ENCODE peak calls at places on chromosomes 3 and 15, in seven cellular contexts. One of them, this sample, is unnamed.

GRCh38 chr3:98563661-98564281 is 29.6 kb downstream of the CPOX start:
- DNase-seq in GM20000: peak; percentile 32
- DNase-seq in tibial nerve: no peak
- DNase-seq in activated gamma-delta T cell treated with Interleukin-2 at 50 U/mL for 16 hours: no peak
- DNase-seq in NCI-H1694 treated with DMSO at 0.1 percent for 48 hours: no peak
- DNase-seq in NCI-H774: no peak
- DNase-seq in cardiac fibroblast: peak; percentile 41
- DNase-seq in this sample: no peak

GRCh38 chr3:105868450-105868744 is 415 bp downstream of the CBLB start:
- DNase-seq in GM20000: peak; percentile 20
- DNase-seq in tibial nerve: peak; percentile 43
- DNase-seq in activated gamma-delta T cell treated with Interleukin-2 at 50 U/mL for 16 hours: peak; percentile 14
- DNase-seq in NCI-H1694 treated with DMSO at 0.1 percent for 48 hours: no peak
- DNase-seq in NCI-H774: peak; percentile 10
- DNase-seq in cardiac fibroblast: peak; percentile 65
- DNase-seq in this sample: no peak

GRCh38 chr3:138915503-138916498 is 31.1 kb downstream of the FOXL2 start:
- DNase-seq in GM20000: peak; percentile 93
- DNase-seq in tibial nerve: peak; percentile 90
- DNase-seq in activated gamma-delta T cell treated with Interleukin-2 at 50 U/mL for 16 hours: peak; percentile 81
- DNase-seq in NCI-H1694 treated with DMSO at 0.1 percent for 48 hours: peak; percentile 87
- DNase-seq in NCI-H774: peak; percentile 79
- DNase-seq in cardiac fibroblast: peak; percentile 96
- DNase-seq in this sample: peak; percentile 75

GRCh38 chr15:86773766-86774165 is 694.1 kb downstream of the AGBL1 start:
- DNase-seq in GM20000: no peak
- DNase-seq in tibial nerve: no peak
- DNase-seq in activated gamma-delta T cell treated with Interleukin-2 at 50 U/mL for 16 hours: no peak
- DNase-seq in NCI-H1694 treated with DMSO at 0.1 percent for 48 hours: peak; percentile 36
- DNase-seq in NCI-H774: peak; percentile 67
- DNase-seq in cardiac fibroblast: no peak
- DNase-seq in this sample: no peak

GRCh38 chr3:193418576-193419373 is 40.2 kb upstream of the ATP13A5 start:
- DNase-seq in GM20000: no peak
- DNase-seq in tibial nerve: no peak
- DNase-seq in activated gamma-delta T cell treated with Interleukin-2 at 50 U/mL for 16 hours: no peak
- DNase-seq in NCI-H1694 treated with DMSO at 0.1 percent for 48 hours: no peak
- DNase-seq in NCI-H774: no peak
- DNase-seq in cardiac fibroblast: no peak
- DNase-seq in this sample: no peak

GRCh38 chr3:146047485-146047884 is 113.5 kb downstream of the PLOD2 start:
- DNase-seq in GM20000: no peak
- DNase-seq in tibial nerve: no peak
- DNase-seq in activated gamma-delta T cell treated with Interleukin-2 at 50 U/mL for 16 hours: no peak
- DNase-seq in NCI-H1694 treated with DMSO at 0.1 percent for 48 hours: no peak
- DNase-seq in NCI-H774: no peak
- DNase-seq in cardiac fibroblast: no peak
- DNase-seq in this sample: no peak

GRCh38 chr3:155323063-155323666 is 29.7 kb upstream of the STRIT1 start:
- DNase-seq in GM20000: peak; percentile 55
- DNase-seq in tibial nerve: peak; percentile 73
- DNase-seq in activated gamma-delta T cell treated with Interleukin-2 at 50 U/mL for 16 hours: peak; percentile 15
- DNase-seq in NCI-H1694 treated with DMSO at 0.1 percent for 48 hours: peak; percentile 78
- DNase-seq in NCI-H774: peak; percentile 85
- DNase-seq in cardiac fibroblast: peak; percentile 92
- DNase-seq in this sample: peak; percentile 64

GRCh38 chr15:77915261-77915960 is 162.1 kb downstream of the TBC1D2B start:
- DNase-seq in GM20000: no peak
- DNase-seq in tibial nerve: no peak
- DNase-seq in activated gamma-delta T cell treated with Interleukin-2 at 50 U/mL for 16 hours: no peak
- DNase-seq in NCI-H1694 treated with DMSO at 0.1 percent for 48 hours: no peak
- DNase-seq in NCI-H774: no peak
- DNase-seq in cardiac fibroblast: no peak
- DNase-seq in this sample: no peak

GRCh38 chr3:159845737-159846136 is 142.9 kb upstream of the IL12A start:
- DNase-seq in GM20000: no peak
- DNase-seq in tibial nerve: no peak
- DNase-seq in activated gamma-delta T cell treated with Interleukin-2 at 50 U/mL for 16 hours: no peak
- DNase-seq in NCI-H1694 treated with DMSO at 0.1 percent for 48 hours: no peak
- DNase-seq in NCI-H774: no peak
- DNase-seq in cardiac fibroblast: no peak
- DNase-seq in this sample: no peak

GRCh38 chr3:31035681-31036080 is 141.2 kb upstream of the GADL1 start:
- DNase-seq in GM20000: no peak
- DNase-seq in tibial nerve: no peak
- DNase-seq in activated gamma-delta T cell treated with Interleukin-2 at 50 U/mL for 16 hours: no peak
- DNase-seq in NCI-H1694 treated with DMSO at 0.1 percent for 48 hours: no peak
- DNase-seq in NCI-H774: no peak
- DNase-seq in cardiac fibroblast: no peak
- DNase-seq in this sample: no peak

GRCh38 chr15:69701198-69701597 is 248.6 kb downstream of the RPLP1 start:
- DNase-seq in GM20000: no peak
- DNase-seq in tibial nerve: no peak
- DNase-seq in activated gamma-delta T cell treated with Interleukin-2 at 50 U/mL for 16 hours: no peak
- DNase-seq in NCI-H1694 treated with DMSO at 0.1 percent for 48 hours: no peak
- DNase-seq in NCI-H774: peak; percentile 75
- DNase-seq in cardiac fibroblast: no peak
- DNase-seq in this sample: no peak

GRCh38 chr3:195809796-195810454 is 1.8 kb downstream of the MUC4 start:
- DNase-seq in GM20000: no peak
- DNase-seq in tibial nerve: no peak
- DNase-seq in activated gamma-delta T cell treated with Interleukin-2 at 50 U/mL for 16 hours: no peak
- DNase-seq in NCI-H1694 treated with DMSO at 0.1 percent for 48 hours: no peak
- DNase-seq in NCI-H774: no peak
- DNase-seq in cardiac fibroblast: no peak
- DNase-seq in this sample: no peak

GRCh38 chr3:69305011-69305410 is 80.9 kb downstream of the FRMD4B start:
- DNase-seq in GM20000: no peak
- DNase-seq in tibial nerve: no peak
- DNase-seq in activated gamma-delta T cell treated with Interleukin-2 at 50 U/mL for 16 hours: no peak
- DNase-seq in NCI-H1694 treated with DMSO at 0.1 percent for 48 hours: no peak
- DNase-seq in NCI-H774: no peak
- DNase-seq in cardiac fibroblast: no peak
- DNase-seq in this sample: no peak

GRCh38 chr3:30768703-30769550 is 125.5 kb downstream of the GADL1 start:
- DNase-seq in GM20000: peak; percentile 56
- DNase-seq in tibial nerve: peak; percentile 90
- DNase-seq in activated gamma-delta T cell treated with Interleukin-2 at 50 U/mL for 16 hours: peak; percentile 61
- DNase-seq in NCI-H1694 treated with DMSO at 0.1 percent for 48 hours: peak; percentile 24
- DNase-seq in NCI-H774: peak; percentile 18
- DNase-seq in cardiac fibroblast: peak; percentile 72
- DNase-seq in this sample: no peak

GRCh38 chr3:188122571-188123169 is 31.3 kb upstream of the LPP start:
- DNase-seq in GM20000: no peak
- DNase-seq in tibial nerve: no peak
- DNase-seq in activated gamma-delta T cell treated with Interleukin-2 at 50 U/mL for 16 hours: no peak
- DNase-seq in NCI-H1694 treated with DMSO at 0.1 percent for 48 hours: no peak
- DNase-seq in NCI-H774: no peak
- DNase-seq in cardiac fibroblast: no peak
- DNase-seq in this sample: no peak

GRCh38 chr15:88950600-88951160 is 37.5 kb upstream of the MFGE8 start:
- DNase-seq in GM20000: no peak
- DNase-seq in tibial nerve: no peak
- DNase-seq in activated gamma-delta T cell treated with Interleukin-2 at 50 U/mL for 16 hours: no peak
- DNase-seq in NCI-H1694 treated with DMSO at 0.1 percent for 48 hours: no peak
- DNase-seq in NCI-H774: no peak
- DNase-seq in cardiac fibroblast: no peak
- DNase-seq in this sample: no peak

GRCh38 chr3:43345246-43345645 is 58.9 kb downstream of the SNRK start:
- DNase-seq in GM20000: no peak
- DNase-seq in tibial nerve: no peak
- DNase-seq in activated gamma-delta T cell treated with Interleukin-2 at 50 U/mL for 16 hours: no peak
- DNase-seq in NCI-H1694 treated with DMSO at 0.1 percent for 48 hours: no peak
- DNase-seq in NCI-H774: no peak
- DNase-seq in cardiac fibroblast: no peak
- DNase-seq in this sample: no peak

GRCh38 chr3:40086890-40087884 is 222.3 kb upstream of the EIF1B start:
- DNase-seq in GM20000: no peak
- DNase-seq in tibial nerve: no peak
- DNase-seq in activated gamma-delta T cell treated with Interleukin-2 at 50 U/mL for 16 hours: no peak
- DNase-seq in NCI-H1694 treated with DMSO at 0.1 percent for 48 hours: no peak
- DNase-seq in NCI-H774: peak; percentile 40
- DNase-seq in cardiac fibroblast: no peak
- DNase-seq in this sample: no peak

GRCh38 chr15:80070840-80071239 is 11.4 kb downstream of the ZFAND6 start:
- DNase-seq in GM20000: no peak
- DNase-seq in tibial nerve: no peak
- DNase-seq in activated gamma-delta T cell treated with Interleukin-2 at 50 U/mL for 16 hours: no peak
- DNase-seq in NCI-H1694 treated with DMSO at 0.1 percent for 48 hours: no peak
- DNase-seq in NCI-H774: no peak
- DNase-seq in cardiac fibroblast: peak; percentile 54
- DNase-seq in this sample: no peak

This sample was measured in AG04450.